ENCODE peak calls at places on chromosomes 16 and 17, in eight cellular contexts. J, U, X, K, N, E, B and Z are unnamed samples.

GRCh38 chr16:81707411-81708321 is 71.4 kb upstream of the PLCG2 start:
- DNase-seq in J (no peak), U (peak; percentile 73), X (no peak), K (peak; percentile 88), N (no peak), E (no peak), B (no peak), Z (peak; percentile 62)

GRCh38 chr17:13346081-13346533 is 255.6 kb downstream of the HS3ST3A1 start:
- DNase-seq in J (no peak), U (peak; percentile 97), X (no peak), K (no peak), N (no peak), E (no peak), B (no peak), Z (no peak)

GRCh38 chr17:68057531-68057952 is 22.0 kb downstream of the KPNA2 start:
- DNase-seq in J (no peak), U (peak; percentile 56), X (no peak), K (peak; percentile 21), N (no peak), E (peak; percentile 32), B (no peak), Z (no peak)

GRCh38 chr16:2473999-2474876 is 689 bp upstream of the TBC1D24 start:
- DNase-seq in J (no peak), U (peak; percentile 27), X (no peak), K (peak; percentile 71), N (no peak), E (no peak), B (no peak), Z (peak; percentile 68)

GRCh38 chr17:2749784-2750181 is 331 bp upstream of the CCDC92B start:
- DNase-seq in J (no peak), U (peak; percentile 57), X (peak; percentile 16), K (peak; percentile 83), N (peak; percentile 46), E (peak; percentile 38), B (peak; percentile 27), Z (peak; percentile 70)

GRCh38 chr17:36705651-36706436 is 104.5 kb downstream of the MRM1 start:
- DNase-seq in J (no peak), U (peak; percentile 4), X (no peak), K (peak; percentile 61), N (no peak), E (peak; percentile 18), B (no peak), Z (peak; percentile 54)

GRCh38 chr16:3937066-3937875 is 56.8 kb upstream of the CREBBP start:
- DNase-seq in J (no peak), U (no peak), X (no peak), K (no peak), N (no peak), E (no peak), B (no peak), Z (no peak)

GRCh38 chr17:44122825-44123355 is 551 bp downstream of the HDAC5 start:
- DNase-seq in J (no peak), U (no peak), X (no peak), K (no peak), N (peak; percentile 24), E (no peak), B (no peak), Z (no peak)

GRCh38 chr17:56982312-56982711 is 4.4 kb downstream of the SCPEP1 start:
- DNase-seq in J (no peak), U (no peak), X (no peak), K (no peak), N (peak; percentile 75), E (no peak), B (no peak), Z (no peak)

GRCh38 chr16:69463876-69464275 is 39.5 kb downstream of the CYB5B start:
- DNase-seq in J (no peak), U (no peak), X (no peak), K (no peak), N (no peak), E (no peak), B (no peak), Z (no peak)

GRCh38 chr16:22192261-22193133 is 13.6 kb upstream of the EEF2K start:
- DNase-seq in J (peak; percentile 39), U (peak; percentile 91), X (peak; percentile 89), K (peak; percentile 72), N (peak; percentile 63), E (no peak), B (peak; percentile 81), Z (peak; percentile 82)

GRCh38 chr17:69960755-69961154 is 114.3 kb upstream of the KCNJ16 start:
- DNase-seq in J (no peak), U (no peak), X (no peak), K (peak; percentile 44), N (peak; percentile 25), E (no peak), B (peak; percentile 18), Z (no peak)

GRCh38 chr16:87965973-87966667 is 14.9 kb downstream of the BANP start:
- DNase-seq in J (no peak), U (peak; percentile 49), X (no peak), K (no peak), N (no peak), E (no peak), B (no peak), Z (no peak)
- H3K4me3 ChIP-seq in J (peak overlapping the region; percentile 54), U (no peak overlapping the region), X (no peak overlapping the region), K (no peak overlapping the region), N (no peak overlapping the region), E (no peak overlapping the region), B (peak overlapping the region; percentile 16), Z (no peak overlapping the region)

DNA sequence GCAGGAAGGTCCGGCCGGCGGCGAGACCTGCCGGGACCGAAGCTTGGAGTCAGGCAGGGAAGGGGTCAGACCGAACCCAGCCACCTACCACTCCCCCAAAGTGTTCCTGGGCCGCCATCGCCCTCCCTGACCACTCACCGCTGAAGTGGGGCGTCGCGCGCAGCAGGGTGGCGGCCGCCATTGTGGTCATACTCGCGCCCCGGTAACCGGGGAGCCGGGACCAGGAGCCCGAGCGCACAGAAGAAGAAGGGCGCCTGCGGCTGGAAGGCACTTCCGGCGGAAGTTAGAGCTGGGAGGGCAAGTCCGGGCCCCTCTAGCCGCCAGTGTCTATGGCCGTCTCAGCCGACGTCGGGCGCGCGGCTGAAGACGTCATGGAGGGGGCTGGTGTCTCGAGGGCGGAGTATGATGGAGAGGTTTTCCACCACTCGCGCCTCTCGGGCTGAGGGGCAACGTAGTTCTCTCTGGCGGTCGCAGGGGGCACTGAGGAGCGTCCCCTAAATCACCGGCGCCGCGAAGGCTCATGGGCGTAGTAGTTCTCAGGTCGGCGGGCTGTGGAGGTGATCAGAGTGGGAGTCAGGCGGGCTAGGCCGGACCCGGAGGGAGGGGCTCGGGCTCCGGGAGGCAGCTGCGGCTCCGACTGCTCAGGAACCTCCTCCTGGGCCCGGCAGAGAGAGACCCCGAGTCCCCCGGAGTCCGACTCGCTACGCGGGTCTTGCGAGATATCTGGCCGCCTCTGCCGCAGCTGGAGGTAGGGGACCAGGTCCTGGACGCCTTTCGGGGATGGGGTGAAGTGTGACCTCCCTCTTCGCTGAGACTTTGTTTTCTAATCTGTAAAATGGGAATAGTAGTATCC is at the start of gene TUFM:
- DNase-seq in J (peak; percentile 91), U (peak; percentile 98), X (peak; percentile 97), K (peak; percentile 97), N (peak; percentile 97), E (peak; percentile 97), B (peak; percentile 93), Z (peak; percentile 98)
- TF ChIP-seq POLR2A in J (peak; percentile 11), U (peak; percentile 61), X (peak; percentile 67), K (peak; percentile 26), N (peak; percentile 54), E (peak; percentile 30), B (peak; percentile 59), Z (peak; percentile 49)

GRCh38 chr16:15521758-15522509 is 87.5 kb downstream of the BMERB1 start:
- DNase-seq in J (no peak), U (no peak), X (peak; percentile 69), K (no peak), N (no peak), E (no peak), B (no peak), Z (no peak)

GRCh38 chr16:15521390-15521757 is 87.0 kb downstream of the BMERB1 start:
- DNase-seq in J (no peak), U (no peak), X (no peak), K (no peak), N (no peak), E (no peak), B (no peak), Z (no peak)

GRCh38 chr16:15523939-15524338 is 89.6 kb downstream of the BMERB1 start:
- DNase-seq in J (no peak), U (peak; percentile 22), X (no peak), K (no peak), N (no peak), E (no peak), B (no peak), Z (no peak)

GRCh38 chr16:15524966-15525365 is 90.6 kb downstream of the BMERB1 start:
- DNase-seq in J (no peak), U (no peak), X (no peak), K (no peak), N (no peak), E (no peak), B (no peak), Z (no peak)

DNA sequence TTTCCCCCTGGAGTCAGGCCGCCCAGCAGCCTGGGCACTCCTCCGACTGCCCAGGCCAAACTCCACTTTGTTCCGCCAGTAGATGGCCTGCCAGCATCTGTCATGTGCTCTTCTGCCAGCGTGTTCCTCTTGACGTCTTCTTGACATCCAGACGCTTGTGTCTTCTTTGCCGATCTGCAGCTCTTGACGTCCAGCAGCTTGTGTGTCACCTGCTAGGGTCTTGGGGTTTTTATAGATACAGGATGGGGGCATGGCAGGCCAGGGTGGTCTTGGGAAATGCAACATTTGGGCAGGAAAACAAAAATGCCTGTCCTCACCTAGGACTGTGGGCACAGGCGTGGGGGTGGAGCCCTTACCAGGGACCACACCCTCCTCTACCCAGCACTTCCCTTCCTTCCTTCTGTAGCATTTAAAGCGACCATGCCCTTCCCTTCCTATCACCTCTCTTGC is 88.7 kb downstream of the BMERB1 start:
- DNase-seq in J (no peak), U (no peak), X (no peak), K (peak; percentile 6), N (no peak), E (peak; percentile 45), B (no peak), Z (peak; percentile 54)
- TF ChIP-seq CTCF in J (no peak), U (no peak), X (no peak), K (no peak), N (no peak), E (peak; percentile 28), B (no peak), Z (peak; percentile 55)

DNA sequence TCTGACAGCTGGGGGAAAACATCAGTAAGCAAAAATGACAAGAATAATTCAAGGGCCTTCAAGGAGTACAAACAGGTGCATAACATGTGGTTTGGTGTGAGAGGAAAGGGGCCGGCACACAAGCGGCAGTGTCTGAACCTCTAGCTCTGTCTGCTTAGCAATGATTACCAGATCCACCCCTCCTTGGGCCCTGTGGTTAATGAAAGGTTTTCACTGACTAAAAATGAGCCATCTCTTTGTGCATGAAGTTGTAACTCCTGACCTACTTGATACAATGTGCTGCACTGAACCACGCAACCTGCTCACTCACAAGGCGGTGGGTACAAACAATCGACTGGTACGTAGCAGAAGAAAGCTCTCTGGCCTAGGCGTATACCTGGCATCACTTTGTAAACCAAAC is 15.1 kb downstream of the FAM117A start:
- DNase-seq in J (no peak), U (no peak), X (no peak), K (no peak), N (no peak), E (no peak), B (no peak), Z (no peak)
- H3K4me3 ChIP-seq in J (no peak overlapping the region), U (no peak overlapping the region), X (no peak overlapping the region), K (no peak overlapping the region), N (no peak overlapping the region), E (no peak overlapping the region), B (no peak overlapping the region), Z (no peak overlapping the region)

GRCh38 chr17:9862949-9863348 is 37.2 kb downstream of the GLP2R start:
- DNase-seq in J (no peak), U (no peak), X (no peak), K (no peak), N (no peak), E (no peak), B (no peak), Z (no peak)
- TF ChIP-seq POLR2A in J (no peak), U (no peak), X (no peak), K (no peak), N (no peak), E (no peak), B (no peak), Z (no peak)